ENCODE peak calls at places on chromosome 3, in nine cellular contexts. One of them, this sample, is unnamed.

GRCh38 chr3:41966206-41966605 is 4.3 kb upstream of the ULK4 start:
- DNase-seq in B cell: no peak
- DNase-seq in dorsolateral prefrontal cortex: no peak
- DNase-seq in kidney: no peak
- DNase-seq in WERI-Rb-1: no peak
- DNase-seq in fibroblast of lung: no peak
- DNase-seq in endothelial cell: no peak
- DNase-seq in H9: no peak
- DNase-seq in SK-N-SH: no peak
- DNase-seq in this sample: no peak

GRCh38 chr3:146968204-146968651 is 363.1 kb upstream of the PLSCR5 start:
- DNase-seq in B cell: no peak
- DNase-seq in dorsolateral prefrontal cortex: no peak
- DNase-seq in kidney: no peak
- DNase-seq in WERI-Rb-1: no peak
- DNase-seq in fibroblast of lung: peak
- DNase-seq in endothelial cell: no peak
- DNase-seq in H9: no peak
- DNase-seq in SK-N-SH: no peak
- DNase-seq in this sample: no peak

GRCh38 chr3:32844914-32845313 is 27.1 kb downstream of the TRIM71 start:
- DNase-seq in B cell: no peak
- DNase-seq in dorsolateral prefrontal cortex: no peak
- DNase-seq in kidney: no peak
- DNase-seq in WERI-Rb-1: no peak
- DNase-seq in fibroblast of lung: no peak
- DNase-seq in endothelial cell: no peak
- DNase-seq in H9: no peak
- DNase-seq in SK-N-SH: no peak
- DNase-seq in this sample: no peak

GRCh38 chr3:125087768-125088391 is 32.1 kb upstream of the HEG1 start:
- DNase-seq in B cell: no peak
- DNase-seq in dorsolateral prefrontal cortex: no peak
- DNase-seq in kidney: no peak
- DNase-seq in WERI-Rb-1: peak
- DNase-seq in fibroblast of lung: no peak
- DNase-seq in endothelial cell: no peak
- DNase-seq in H9: no peak
- DNase-seq in SK-N-SH: no peak
- DNase-seq in this sample: no peak

GRCh38 chr3:13662238-13662847 is 113.4 kb downstream of the FBLN2 start:
- DNase-seq in B cell: no peak
- DNase-seq in dorsolateral prefrontal cortex: no peak
- DNase-seq in kidney: no peak
- DNase-seq in WERI-Rb-1: no peak
- DNase-seq in fibroblast of lung: no peak
- DNase-seq in endothelial cell: no peak
- DNase-seq in H9: no peak
- DNase-seq in SK-N-SH: no peak
- DNase-seq in this sample: no peak

GRCh38 chr3:134709076-134709475 is 58.3 kb upstream of the KY start:
- DNase-seq in B cell: no peak
- DNase-seq in dorsolateral prefrontal cortex: no peak
- DNase-seq in kidney: no peak
- DNase-seq in WERI-Rb-1: no peak
- DNase-seq in fibroblast of lung: no peak
- DNase-seq in endothelial cell: no peak
- DNase-seq in H9: no peak
- DNase-seq in SK-N-SH: no peak
- DNase-seq in this sample: no peak

GRCh38 chr3:124118397-124118796 is 126.5 kb upstream of the ROPN1 start:
- DNase-seq in B cell: no peak
- DNase-seq in dorsolateral prefrontal cortex: no peak
- DNase-seq in kidney: no peak
- DNase-seq in WERI-Rb-1: no peak
- DNase-seq in fibroblast of lung: peak
- DNase-seq in endothelial cell: no peak
- DNase-seq in H9: no peak
- DNase-seq in SK-N-SH: no peak
- DNase-seq in this sample: no peak

GRCh38 chr3:157204880-157205279 is 44.9 kb upstream of the CCNL1 start:
- DNase-seq in B cell: no peak
- DNase-seq in dorsolateral prefrontal cortex: no peak
- DNase-seq in kidney: no peak
- DNase-seq in WERI-Rb-1: no peak
- DNase-seq in fibroblast of lung: no peak
- DNase-seq in endothelial cell: no peak
- DNase-seq in H9: no peak
- DNase-seq in SK-N-SH: peak
- DNase-seq in this sample: no peak

GRCh38 chr3:150905766-150906165 is 527 bp upstream of the MINDY4B start:
- DNase-seq in B cell: no peak
- DNase-seq in dorsolateral prefrontal cortex: no peak
- DNase-seq in kidney: no peak
- DNase-seq in WERI-Rb-1: no peak
- DNase-seq in fibroblast of lung: no peak
- DNase-seq in endothelial cell: no peak
- DNase-seq in H9: no peak
- DNase-seq in SK-N-SH: no peak
- DNase-seq in this sample: no peak

GRCh38 chr3:193452338-193452737 is 73.8 kb upstream of the ATP13A5 start:
- DNase-seq in B cell: no peak
- DNase-seq in dorsolateral prefrontal cortex: no peak
- DNase-seq in kidney: no peak
- DNase-seq in WERI-Rb-1: no peak
- DNase-seq in fibroblast of lung: no peak
- DNase-seq in endothelial cell: no peak
- DNase-seq in H9: no peak
- DNase-seq in SK-N-SH: peak
- DNase-seq in this sample: no peak

GRCh38 chr3:81364411-81364810 is 397.0 kb downstream of the GBE1 start:
- DNase-seq in B cell: no peak
- DNase-seq in dorsolateral prefrontal cortex: no peak
- DNase-seq in kidney: no peak
- DNase-seq in WERI-Rb-1: no peak
- DNase-seq in fibroblast of lung: no peak
- DNase-seq in endothelial cell: no peak
- DNase-seq in H9: no peak
- DNase-seq in SK-N-SH: no peak
- DNase-seq in this sample: no peak

GRCh38 chr3:106929081-106929480 is 448.2 kb upstream of the CCDC54 start:
- DNase-seq in B cell: no peak
- DNase-seq in dorsolateral prefrontal cortex: no peak
- DNase-seq in kidney: no peak
- DNase-seq in WERI-Rb-1: no peak
- DNase-seq in fibroblast of lung: no peak
- DNase-seq in endothelial cell: no peak
- DNase-seq in H9: no peak
- DNase-seq in SK-N-SH: no peak
- DNase-seq in this sample: no peak

GRCh38 chr3:15977089-15977488 is 179.3 kb upstream of the ANKRD28 start:
- DNase-seq in B cell: no peak
- DNase-seq in dorsolateral prefrontal cortex: no peak
- DNase-seq in kidney: no peak
- DNase-seq in WERI-Rb-1: no peak
- DNase-seq in fibroblast of lung: no peak
- DNase-seq in endothelial cell: no peak
- DNase-seq in H9: no peak
- DNase-seq in SK-N-SH: no peak
- DNase-seq in this sample: no peak

GRCh38 chr3:15976524-15976923 is 178.7 kb upstream of the ANKRD28 start:
- DNase-seq in B cell: no peak
- DNase-seq in dorsolateral prefrontal cortex: no peak
- DNase-seq in kidney: no peak
- DNase-seq in WERI-Rb-1: no peak
- DNase-seq in fibroblast of lung: no peak
- DNase-seq in endothelial cell: no peak
- DNase-seq in H9: no peak
- DNase-seq in SK-N-SH: no peak
- DNase-seq in this sample: no peak

GRCh38 chr3:15973414-15973813 is 175.6 kb upstream of the ANKRD28 start:
- DNase-seq in B cell: no peak
- DNase-seq in dorsolateral prefrontal cortex: no peak
- DNase-seq in kidney: no peak
- DNase-seq in WERI-Rb-1: no peak
- DNase-seq in fibroblast of lung: no peak
- DNase-seq in endothelial cell: no peak
- DNase-seq in H9: no peak
- DNase-seq in SK-N-SH: no peak
- DNase-seq in this sample: no peak

GRCh38 chr3:15973930-15974329 is 176.2 kb upstream of the ANKRD28 start:
- DNase-seq in B cell: no peak
- DNase-seq in dorsolateral prefrontal cortex: no peak
- DNase-seq in kidney: no peak
- DNase-seq in WERI-Rb-1: no peak
- DNase-seq in fibroblast of lung: no peak
- DNase-seq in endothelial cell: no peak
- DNase-seq in H9: no peak
- DNase-seq in SK-N-SH: no peak
- DNase-seq in this sample: no peak

DNA sequence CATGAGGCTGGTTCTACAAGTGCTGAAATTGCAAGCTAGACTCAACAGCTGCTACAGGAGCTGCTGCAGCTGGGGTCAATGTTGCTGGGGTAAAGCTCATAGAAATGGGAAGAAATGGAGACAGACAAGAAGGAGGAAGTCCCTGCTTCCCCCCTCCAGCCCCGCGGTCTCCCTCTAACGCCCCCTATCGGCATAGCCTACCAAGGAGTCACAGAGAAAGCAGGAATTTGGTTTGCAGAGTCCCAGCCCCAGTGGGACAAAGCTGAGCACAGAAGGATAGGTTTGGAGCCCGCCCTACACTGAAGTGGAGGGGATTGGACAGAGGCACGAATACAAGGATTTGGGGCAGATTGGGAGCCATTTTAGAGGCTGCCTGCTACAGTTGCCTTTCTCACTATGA is 176.9 kb upstream of the ANKRD28 start:
- DNase-seq in B cell: no peak
- DNase-seq in dorsolateral prefrontal cortex: no peak
- DNase-seq in kidney: no peak
- DNase-seq in WERI-Rb-1: no peak
- DNase-seq in fibroblast of lung: no peak
- DNase-seq in endothelial cell: peak
- DNase-seq in H9: peak
- DNase-seq in SK-N-SH: no peak
- DNase-seq in this sample: no peak
- TF ChIP-seq CTCF in B cell: no peak
- TF ChIP-seq CTCF in dorsolateral prefrontal cortex: no peak
- TF ChIP-seq CTCF in kidney: no peak
- TF ChIP-seq CTCF in WERI-Rb-1: peak
- TF ChIP-seq CTCF in fibroblast of lung: no peak
- TF ChIP-seq CTCF in endothelial cell: peak
- TF ChIP-seq CTCF in H9: peak
- TF ChIP-seq CTCF in SK-N-SH: peak
- TF ChIP-seq CTCF in this sample: no peak

GRCh38 chr3:37683321-37683720 is 178.4 kb upstream of the CTDSPL start:
- DNase-seq in B cell: no peak
- DNase-seq in dorsolateral prefrontal cortex: no peak
- DNase-seq in kidney: no peak
- DNase-seq in WERI-Rb-1: no peak
- DNase-seq in fibroblast of lung: no peak
- DNase-seq in endothelial cell: no peak
- DNase-seq in H9: no peak
- DNase-seq in SK-N-SH: no peak
- DNase-seq in this sample: no peak
- TF ChIP-seq CTCF in B cell: no peak
- TF ChIP-seq CTCF in dorsolateral prefrontal cortex: no peak
- TF ChIP-seq CTCF in kidney: no peak
- TF ChIP-seq CTCF in WERI-Rb-1: no peak
- TF ChIP-seq CTCF in fibroblast of lung: no peak
- TF ChIP-seq CTCF in endothelial cell: no peak
- TF ChIP-seq CTCF in H9: no peak
- TF ChIP-seq CTCF in SK-N-SH: no peak
- TF ChIP-seq CTCF in this sample: no peak

DNA sequence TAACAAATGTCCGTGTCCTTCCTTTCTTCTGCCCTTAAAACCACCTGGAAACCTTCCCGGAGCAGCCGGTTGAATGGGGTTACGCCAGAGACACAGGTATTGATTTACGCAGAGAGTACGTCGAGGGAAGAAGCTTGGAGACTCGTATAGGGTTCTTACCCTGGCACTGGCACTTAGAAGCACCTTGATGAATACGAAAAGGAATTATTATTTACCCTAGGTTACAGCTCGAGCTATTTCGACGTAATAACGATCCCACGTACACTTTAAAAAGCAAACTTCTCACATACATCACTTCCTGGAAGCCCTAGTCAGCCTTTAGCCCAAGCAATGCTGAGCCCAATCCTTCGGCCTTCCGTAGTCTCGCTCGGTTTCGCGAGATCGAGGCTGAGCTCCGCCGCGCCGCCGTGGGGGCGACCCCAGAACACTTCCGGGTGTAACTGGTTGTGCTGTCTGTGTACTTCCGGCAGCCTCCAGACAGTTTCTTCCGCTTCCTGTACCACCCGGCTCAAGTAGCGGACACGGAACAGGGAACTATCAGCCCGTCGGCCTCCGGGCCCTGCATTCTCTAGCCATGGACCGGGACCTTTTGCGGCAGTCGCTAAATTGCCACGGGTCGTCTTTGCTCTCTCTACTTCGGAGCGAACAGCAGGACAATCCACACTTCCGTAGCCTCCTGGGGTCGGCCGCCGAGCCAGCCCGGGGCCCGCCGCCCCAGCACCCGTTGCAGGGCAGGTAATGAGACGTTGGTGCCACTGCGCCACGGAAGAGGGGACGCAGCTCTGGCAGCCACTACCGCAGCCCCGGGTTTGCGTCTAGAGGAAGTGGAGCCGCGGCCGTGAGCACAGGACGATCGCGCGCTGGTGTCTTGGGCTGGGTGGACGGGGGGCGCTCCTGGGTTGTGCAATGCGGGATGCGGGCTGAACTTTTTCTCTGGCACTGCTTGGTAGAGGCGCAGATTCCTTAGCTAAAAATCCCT is at the start of gene TTC14:
- DNase-seq in B cell: peak
- DNase-seq in dorsolateral prefrontal cortex: peak
- DNase-seq in kidney: peak
- DNase-seq in WERI-Rb-1: peak
- DNase-seq in fibroblast of lung: peak
- DNase-seq in endothelial cell: peak
- DNase-seq in H9: peak
- DNase-seq in SK-N-SH: peak
- DNase-seq in this sample: peak
- TF ChIP-seq CTCF in B cell: no peak
- TF ChIP-seq CTCF in dorsolateral prefrontal cortex: no peak
- TF ChIP-seq CTCF in kidney: no peak
- TF ChIP-seq CTCF in WERI-Rb-1: peak
- TF ChIP-seq CTCF in fibroblast of lung: no peak
- TF ChIP-seq CTCF in endothelial cell: no peak
- TF ChIP-seq CTCF in H9: no peak
- TF ChIP-seq CTCF in SK-N-SH: peak
- TF ChIP-seq CTCF in this sample: no peak

DNA sequence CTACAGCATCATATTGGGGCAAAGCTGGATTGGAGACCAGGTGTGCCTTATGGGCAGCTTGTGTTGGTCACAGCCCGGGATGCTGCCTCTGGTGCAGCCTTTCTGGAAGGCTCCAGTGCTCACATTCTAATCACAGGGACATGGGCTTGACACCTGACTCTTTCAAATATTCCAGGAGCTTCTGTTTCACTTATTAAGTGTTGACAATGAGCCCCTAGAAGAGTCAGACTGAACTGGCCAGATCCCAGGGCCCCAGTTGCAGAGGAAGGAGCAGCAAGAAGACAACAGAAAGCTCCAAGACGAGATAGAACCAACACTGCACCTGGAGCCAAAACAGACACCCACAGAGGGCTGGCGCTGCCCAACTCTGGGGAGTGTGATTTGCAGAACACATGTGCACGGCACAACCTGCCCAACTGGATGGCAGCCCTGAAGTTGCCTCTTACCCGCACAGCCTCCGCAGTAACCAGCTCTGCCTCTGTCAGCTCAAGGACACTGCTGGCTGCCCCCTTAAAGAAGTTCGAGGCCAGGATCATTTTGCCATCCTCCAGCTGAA is 30.3 kb downstream of the ALDH1L1 start:
- DNase-seq in B cell: no peak
- DNase-seq in dorsolateral prefrontal cortex: peak
- DNase-seq in kidney: no peak
- DNase-seq in WERI-Rb-1: no peak
- DNase-seq in fibroblast of lung: no peak
- DNase-seq in endothelial cell: no peak
- DNase-seq in H9: no peak
- DNase-seq in SK-N-SH: no peak
- DNase-seq in this sample: peak
- TF ChIP-seq CTCF in B cell: no peak
- TF ChIP-seq CTCF in dorsolateral prefrontal cortex: no peak
- TF ChIP-seq CTCF in kidney: no peak
- TF ChIP-seq CTCF in WERI-Rb-1: no peak
- TF ChIP-seq CTCF in fibroblast of lung: no peak
- TF ChIP-seq CTCF in endothelial cell: no peak
- TF ChIP-seq CTCF in H9: no peak
- TF ChIP-seq CTCF in SK-N-SH: no peak
- TF ChIP-seq CTCF in this sample: no peak

This sample was measured in type B pancreatic cell.